ENCODE peak calls at places on chromosomes 13 and 19, in eight cellular contexts. G, R, H, V, N, J, F and M are unnamed samples.

GRCh38 chr19:8138201-8138600 is 11.2 kb downstream of the FBN3 start:
- DNase-seq in V (no peak), G (no peak), F (no peak), R (no peak), J (peak; percentile 29), H (no peak), N (no peak), M (no peak)

GRCh38 chr13:58087566-58087965 is 456.0 kb downstream of the PCDH17 start:
- DNase-seq in F (no peak), V (peak; percentile 4), G (no peak), J (no peak), R (no peak), N (no peak), H (peak; percentile 2), M (peak; percentile 35)

GRCh38 chr13:36919206-36919832 is 719 bp downstream of the SMAD9 start:
- DNase-seq in V (peak; percentile 76), H (peak; percentile 8), G (peak; percentile 70), J (peak; percentile 75), F (peak; percentile 3), N (no peak), R (no peak), M (peak; percentile 71)

GRCh38 chr13:110396913-110397379 is 89.9 kb downstream of the COL4A2 start:
- DNase-seq in J (no peak), G (no peak), V (no peak), H (peak; percentile 92), N (no peak), F (no peak), R (no peak), M (peak; percentile 73)

GRCh38 chr13:99384468-99384867 is 77.3 kb upstream of the GPR183 start:
- DNase-seq in N (no peak), J (no peak), V (no peak), F (no peak), H (no peak), G (no peak), R (no peak), M (no peak)

GRCh38 chr13:51837016-51837415 is 8.0 kb downstream of the TMEM272 start:
- DNase-seq in V (no peak), F (no peak), H (no peak), J (no peak), G (no peak), R (no peak), N (no peak), M (no peak)

GRCh38 chr13:94711561-94712286 is 621 bp downstream of the SOX21 start:
- DNase-seq in F (no peak), G (no peak), H (peak; percentile 27), N (no peak), V (peak; percentile 56), R (no peak), J (peak; percentile 54), M (peak; percentile 46)

GRCh38 chr19:4723465-4724251 is at the start of gene DPP9:
- DNase-seq in J (peak; percentile 100), F (peak; percentile 93), V (peak; percentile 98), H (peak; percentile 100), R (peak; percentile 98), G (peak; percentile 100), N (peak; percentile 100), M (peak; percentile 99)

GRCh38 chr13:110126391-110126961 is 180.5 kb downstream of the COL4A1 start:
- DNase-seq in J (no peak), N (no peak), V (peak; percentile 54), G (no peak), F (peak; percentile 81), H (peak; percentile 89), R (no peak), M (peak; percentile 78)

GRCh38 chr19:48813123-48813911 is 2.5 kb upstream of the BCAT2 start:
- DNase-seq in R (no peak), V (peak; percentile 69), F (no peak), H (no peak), N (no peak), J (peak; percentile 47), G (no peak), M (peak; percentile 22)

GRCh38 chr19:11798391-11799296 is at the start of gene ZNF491:
- DNase-seq in J (peak; percentile 98), H (peak; percentile 90), F (peak; percentile 69), V (peak; percentile 97), R (no peak), N (peak; percentile 94), G (peak; percentile 94), M (peak; percentile 96)
- TF ChIP-seq CTCF in J (peak; percentile 41), H (peak; percentile 57), F (no peak), V (peak; percentile 62), R (no peak), N (peak; percentile 36), G (peak; percentile 61), M (peak; percentile 53)

DNA sequence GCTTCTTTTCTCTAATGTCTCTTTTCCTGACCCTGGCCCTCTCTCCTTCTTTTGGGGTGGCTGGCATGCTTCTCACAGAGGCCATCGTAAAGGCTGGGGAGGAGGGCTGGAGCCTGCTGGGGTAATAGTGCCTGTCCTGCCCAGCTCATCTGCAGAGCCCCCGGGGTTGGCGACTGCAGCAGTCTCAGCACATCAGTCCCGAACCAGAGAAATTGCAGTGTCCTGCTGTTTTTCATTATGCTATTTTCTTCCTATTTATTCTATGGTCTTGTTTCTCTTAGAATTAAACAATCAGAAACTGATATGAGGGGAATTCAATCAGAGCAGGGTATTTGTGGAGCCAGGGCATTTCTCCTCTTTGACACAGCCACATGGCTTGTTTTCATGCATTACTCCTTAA is 166.4 kb downstream of the SHISA2 start:
- DNase-seq in G (no peak), H (no peak), F (no peak), R (no peak), J (peak; percentile 38), N (no peak), V (no peak), M (no peak)
- H3K9me2 ChIP-seq in G (no peaks in the 10 kb centered on the region), H (no peaks in the 10 kb centered on the region), F (no peaks in the 10 kb centered on the region), R (no peaks in the 10 kb centered on the region), J (no peaks in the 10 kb centered on the region), N (no peaks in the 10 kb centered on the region), V (peaks cover 3% of the 10 kb centered on the region), M (no peaks in the 10 kb centered on the region)

GRCh38 chr19:41999071-41999877 is 5.2 kb upstream of the ATP1A3 start:
- DNase-seq in F (no peak), R (no peak), J (peak; percentile 10), H (no peak), V (peak; percentile 80), G (no peak), N (peak; percentile 11), M (no peak)
- H3K27ac ChIP-seq in F (no peak overlapping the region), R (no peak overlapping the region), J (no peak overlapping the region), H (no peak overlapping the region), V (no peak overlapping the region), G (no peak overlapping the region), N (no peak overlapping the region), M (no peak overlapping the region)

GRCh38 chr19:36060430-36060829 is 5.7 kb downstream of the WDR62 start:
- DNase-seq in F (peak; percentile 52), G (peak; percentile 36), J (peak; percentile 61), V (peak; percentile 69), R (no peak), H (peak; percentile 42), N (peak; percentile 13), M (peak; percentile 67)
- TF ChIP-seq CTCF in F (peak; percentile 65), G (peak; percentile 67), J (peak; percentile 68), V (peak; percentile 72), R (peak; percentile 59), H (peak; percentile 60), N (peak; percentile 32), M (peak; percentile 54)

GRCh38 chr19:34525001-34525400 is 43.4 kb downstream of the WTIP start:
- DNase-seq in J (no peak), N (no peak), G (no peak), F (no peak), R (no peak), V (no peak), H (no peak), M (no peak)
- H3K9me2 ChIP-seq in J (no peaks in the 10 kb centered on the region), N (no peaks in the 10 kb centered on the region), G (no peaks in the 10 kb centered on the region), F (no peaks in the 10 kb centered on the region), R (no peaks in the 10 kb centered on the region), V (peaks cover 9% of the 10 kb centered on the region), H (no peaks in the 10 kb centered on the region), M (no peaks in the 10 kb centered on the region)

DNA sequence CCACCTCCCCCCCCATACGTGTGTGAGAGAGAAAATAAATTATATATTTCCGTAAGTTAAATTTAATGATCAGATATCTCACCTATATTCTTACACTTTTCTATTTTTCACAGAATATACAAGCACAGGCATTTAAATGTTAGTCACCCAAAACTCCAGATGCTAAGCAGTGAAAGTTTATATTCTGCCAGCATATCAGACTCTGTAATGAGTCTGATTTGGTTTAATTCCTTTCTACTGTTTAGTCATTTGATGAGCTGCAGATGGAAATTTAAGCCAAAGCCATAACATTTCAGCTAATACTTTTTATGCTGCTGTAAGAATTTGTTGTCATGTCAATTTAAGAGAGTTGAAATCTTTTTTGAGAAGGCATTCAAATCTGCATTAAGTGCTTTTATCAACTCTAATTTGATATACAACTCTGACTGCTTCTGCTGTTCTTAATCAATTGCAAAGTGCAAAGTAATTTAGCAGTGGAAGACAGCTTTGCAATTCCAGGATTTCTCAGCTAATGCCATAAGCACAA is 8.0 kb downstream of the FRY start:
- DNase-seq in J (no peak), N (no peak), R (no peak), F (no peak), H (no peak), V (no peak), G (no peak), M (no peak)
- H3K27ac ChIP-seq in J (no peak overlapping the region), N (no peak overlapping the region), R (no peak overlapping the region), F (no peak overlapping the region), H (no peak overlapping the region), V (no peak overlapping the region), G (no peak overlapping the region), M (no peak overlapping the region)

GRCh38 chr19:36027696-36028095 is 5.0 kb downstream of the CLIP3 start:
- DNase-seq in G (no peak), V (no peak), N (no peak), J (no peak), H (no peak), R (no peak), F (no peak), M (no peak)
- TF ChIP-seq CTCF in G (no peak), V (no peak), N (no peak), J (no peak), H (no peak), R (no peak), F (no peak), M (no peak)